ENCODE peak calls at places on chromosomes 4 and X, in six cellular contexts. R is mesenchymal stem cell, C is mesendoderm, X is neuronal stem cell, U is IMR-90, K is H1. A is an unnamed sample.

GRCh38 chrX:43836435-43837184 is 45.6 kb downstream of the MAOB start:
- DNase-seq in C (peak; percentile 6), K (no peak), R (peak; percentile 17), U (peak; percentile 18), X (peak; percentile 0), A (no peak)

GRCh38 chr4:27764526-27764837 is 903.8 kb downstream of the STIM2 start:
- DNase-seq in X (no peak), K (no peak), C (no peak), U (no peak), R (no peak), A (no peak)

GRCh38 chrX:149274516-149275105 is 230.5 kb downstream of the IDS start:
- DNase-seq in C (no peak), U (no peak), R (peak; percentile 23), K (no peak), X (no peak), A (no peak)

GRCh38 chrX:20412871-20413486 is 146.3 kb upstream of the RPS6KA3 start:
- DNase-seq in R (no peak), U (no peak), X (no peak), C (no peak), K (no peak), A (no peak)

GRCh38 chrX:13894888-13895564 is 78.1 kb upstream of the GPM6B start:
- DNase-seq in C (no peak), U (peak; percentile 18), X (no peak), K (no peak), R (no peak), A (no peak)

GRCh38 chrX:154735695-154736393 is 15.0 kb downstream of the GAB3 start:
- DNase-seq in R (peak; percentile 95), K (no peak), X (no peak), U (peak; percentile 93), C (no peak), A (no peak)

GRCh38 chrX:108516184-108516583 is 76.5 kb downstream of the COL4A5 start:
- DNase-seq in R (peak; percentile 46), X (no peak), C (no peak), K (no peak), U (peak; percentile 44), A (no peak)

GRCh38 chr4:142413516-142413915 is 432.6 kb downstream of the INPP4B start:
- DNase-seq in K (no peak), X (no peak), R (no peak), U (no peak), C (no peak), A (no peak)

GRCh38 chr4:1720163-1720983 is 750 bp downstream of the TMEM129 start:
- DNase-seq in R (peak; percentile 63), U (peak; percentile 28), X (peak; percentile 40), K (peak; percentile 69), C (peak; percentile 61), A (peak; percentile 54)

GRCh38 chr4:53113433-53114215 is 251.5 kb downstream of the RASL11B start:
- DNase-seq in U (peak; percentile 6), C (no peak), X (no peak), R (no peak), K (no peak), A (no peak)

GRCh38 chrX:7225338-7225737 is 77.4 kb upstream of the PUDP start:
- DNase-seq in C (no peak), R (no peak), U (no peak), X (no peak), K (no peak), A (no peak)

GRCh38 chr4:82758701-82759685 is 39.6 kb downstream of the SCD5 start:
- DNase-seq in R (no peak), C (no peak), U (no peak), X (no peak), K (no peak), A (no peak)

GRCh38 chr4:98260579-98261290 is 449 bp upstream of the RAP1GDS1 start:
- DNase-seq in X (peak; percentile 93), U (peak; percentile 96), C (peak; percentile 97), K (peak; percentile 85), R (peak; percentile 97), A (peak; percentile 93)

GRCh38 chr4:82017680-82018079 is 356.1 kb downstream of the HNRNPD start:
- DNase-seq in K (no peak), X (peak; percentile 20), R (peak; percentile 4), U (peak; percentile 32), C (peak; percentile 57), A (no peak)

GRCh38 chrX:71621644-71622346 is 3.5 kb upstream of the CXCR3 start:
- DNase-seq in U (peak; percentile 16), X (no peak), R (no peak), C (no peak), K (no peak), A (no peak)

GRCh38 chr4:6198768-6199343 is 1.5 kb downstream of the JAKMIP1 start:
- DNase-seq in C (peak; percentile 96), K (peak; percentile 83), R (peak; percentile 2), X (peak; percentile 37), U (no peak), A (peak; percentile 92)

GRCh38 chr4:41701961-41702360 is 46.6 kb downstream of the PHOX2B start:
- DNase-seq in K (no peak), R (no peak), U (no peak), C (no peak), X (no peak), A (no peak)

GRCh38 chr4:98627883-98628282 is 30.5 kb downstream of the TSPAN5 start:
- DNase-seq in R (no peak), K (no peak), X (no peak), U (peak; percentile 81), C (no peak), A (no peak)

GRCh38 chr4:124167602-124168001 is 544.9 kb downstream of the ANKRD50 start:
- DNase-seq in C (no peak), R (no peak), U (no peak), X (no peak), K (no peak), A (no peak)

GRCh38 chr4:175253184-175253902 is 335.2 kb downstream of the ADAM29 start:
- DNase-seq in R (peak; percentile 3), X (no peak), C (peak; percentile 37), K (no peak), U (no peak), A (peak; percentile 31)

GRCh38 chr4:168551945-168552695 is 55.3 kb downstream of the PALLD start:
- DNase-seq in U (no peak), K (no peak), C (peak; percentile 75), X (no peak), R (no peak), A (no peak)

GRCh38 chrX:88416002-88416401 is 331.0 kb upstream of the CPXCR1 start:
- DNase-seq in R (no peak), U (no peak), X (no peak), K (no peak), C (no peak), A (no peak)

GRCh38 chrX:132958086-132958703 is at the start of gene HS6ST2:
- DNase-seq in R (peak; percentile 14), U (no peak), K (peak; percentile 57), C (peak; percentile 60), X (peak; percentile 27), A (peak; percentile 48)

GRCh38 chr4:104967034-104967401 is 179.7 kb upstream of the TET2 start:
- DNase-seq in U (no peak), X (no peak), K (no peak), C (no peak), R (no peak), A (no peak)

DNA sequence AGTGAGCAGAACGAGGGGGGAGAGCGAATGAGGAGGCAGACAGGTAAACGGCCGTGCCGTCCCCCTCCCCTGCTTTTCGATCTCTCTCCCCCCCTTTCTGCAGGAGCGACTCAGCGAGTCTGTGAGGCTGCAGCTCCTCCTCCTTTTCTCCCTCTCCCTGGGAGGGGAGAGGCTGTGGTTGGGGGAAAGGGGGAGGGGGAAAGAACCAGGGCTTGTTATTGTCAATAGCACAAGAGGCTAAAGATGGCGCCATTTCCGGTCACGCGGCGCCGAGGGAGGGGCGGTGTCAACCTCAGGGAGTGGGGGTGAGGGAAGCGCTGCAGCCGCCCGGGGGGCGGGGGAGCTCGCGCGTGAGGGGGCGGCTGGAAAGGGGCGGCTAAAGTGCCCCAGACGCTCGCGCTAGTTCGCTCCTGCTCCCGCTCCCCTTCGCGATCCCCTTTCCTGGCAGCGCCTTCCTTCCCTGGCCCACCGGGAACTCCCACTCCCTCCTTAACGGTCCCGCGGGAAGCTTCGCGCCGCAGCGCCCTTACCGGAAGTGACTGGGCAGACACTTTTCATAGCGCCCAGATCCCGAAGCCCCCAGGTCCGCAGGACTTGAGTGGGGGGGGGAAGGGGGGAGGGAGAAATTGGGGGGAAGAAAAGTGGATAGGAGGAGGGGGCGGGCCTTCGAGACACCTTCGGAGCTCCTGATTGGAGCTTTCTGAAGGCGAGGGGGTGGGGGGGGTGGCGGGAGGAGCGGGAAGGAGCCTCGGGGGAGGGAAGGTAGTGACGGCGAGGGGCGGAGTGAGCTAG is at the start of gene CUL4B:
- DNase-seq in K (peak; percentile 78), X (peak; percentile 89), R (peak; percentile 97), U (peak; percentile 94), C (peak; percentile 98), A (peak; percentile 92)
- H2BK120ac ChIP-seq in K (no peak within 1 kb of the TSS), X (no peak within 1 kb of the TSS), R (peak within 1 kb of the TSS; percentile 34), U (peak within 1 kb of the TSS; percentile 94), C (peak within 1 kb of the TSS; percentile 61), A (peak within 1 kb of the TSS; percentile 53)

GRCh38 chr4:8557151-8558076 is 22.8 kb upstream of the GPR78 start:
- DNase-seq in U (no peak), X (no peak), K (no peak), R (no peak), C (no peak), A (no peak)
- H2BK120ac ChIP-seq in U (no peak overlapping the region), X (peak overlapping the region; percentile 52), K (no peak overlapping the region), R (no peak overlapping the region), C (no peak overlapping the region), A (no peak overlapping the region)

DNA sequence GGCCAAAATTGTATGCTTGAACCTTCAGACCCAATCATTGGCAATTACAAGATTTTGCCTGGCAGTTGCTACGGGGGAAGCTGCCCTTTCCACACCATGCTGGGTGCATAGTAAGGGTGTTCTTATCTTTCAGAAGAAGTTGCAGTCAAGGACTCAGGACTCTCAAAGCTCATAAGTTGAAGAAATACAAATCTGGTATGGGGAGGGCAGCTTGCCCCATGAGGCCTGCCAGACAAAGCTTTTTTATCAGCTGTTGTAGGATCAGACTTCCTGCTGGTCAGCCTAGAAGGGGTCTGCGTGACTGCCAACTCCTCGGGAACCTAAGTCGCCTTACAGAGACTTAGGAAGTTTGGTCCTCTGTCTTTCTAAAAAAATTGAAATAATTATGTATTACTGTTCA is 174.9 kb upstream of the TECRL start:
- DNase-seq in C (peak; percentile 79), R (no peak), U (no peak), X (no peak), K (no peak), A (no peak)
- H2BK120ac ChIP-seq in C (no peak overlapping the region), R (no peak overlapping the region), U (no peak overlapping the region), X (no peak overlapping the region), K (no peak overlapping the region), A (no peak overlapping the region)

GRCh38 chr4:16758816-16759215 is 139.6 kb downstream of the LDB2 start:
- DNase-seq in X (no peak), K (no peak), R (no peak), C (no peak), U (no peak), A (no peak)
- H2BK120ac ChIP-seq in X (no peak overlapping the region), K (no peak overlapping the region), R (no peak overlapping the region), C (no peak overlapping the region), U (no peak overlapping the region), A (no peak overlapping the region)

GRCh38 chr4:40686081-40686913 is 56.6 kb upstream of the RBM47 start:
- DNase-seq in R (no peak), X (no peak), U (no peak), C (no peak), K (no peak), A (no peak)
- H2BK120ac ChIP-seq in R (no peak overlapping the region), X (no peak overlapping the region), U (no peak overlapping the region), C (no peak overlapping the region), K (no peak overlapping the region), A (no peak overlapping the region)